ENCODE peak calls at places on chromosomes 13 and 19, in eight cellular contexts. R is cardiac muscle cell, P is heart right ventricle, B is neuronal stem cell, H is HAP-1, M is Karpas-422, W is left ventricle myocardium inferior, J is SK-N-SH. D is an unnamed sample. For H3K4me1, the result is how much of the 10 kb centered on the place peaks cover.

GRCh38 chr13:39196957-39197644 is 158.8 kb downstream of the NHLRC3 start:
- DNase-seq in R (no peak), P (no peak), B (no peak), H (no peak), M (no peak), W (no peak), J (no peak), D (no peak)

GRCh38 chr19:47542030-47542475 is 27.2 kb upstream of the NAPA start:
- DNase-seq in R (peak), P (no peak), B (no peak), H (no peak), M (no peak), W (no peak), J (peak), D (no peak)

GRCh38 chr19:2047449-2048103 is 3.5 kb downstream of the MKNK2 start:
- DNase-seq in R (no peak), P (peak), B (no peak), H (no peak), M (peak), W (no peak), J (no peak), D (no peak)

GRCh38 chr13:112686364-112686763 is 3.5 kb upstream of the ATP11A start:
- DNase-seq in R (no peak), P (no peak), B (no peak), H (no peak), M (no peak), W (no peak), J (no peak), D (no peak)

GRCh38 chr13:109673477-109673876 is 112.9 kb downstream of the IRS2 start:
- DNase-seq in R (no peak), P (no peak), B (no peak), H (no peak), M (no peak), W (no peak), J (no peak), D (no peak)

GRCh38 chr13:98214008-98214643 is 37.1 kb upstream of the RNF113B start:
- DNase-seq in R (peak), P (peak), B (no peak), H (no peak), M (no peak), W (no peak), J (no peak), D (no peak)

GRCh38 chr19:4980838-4981680 is 12.1 kb downstream of the KDM4B start:
- DNase-seq in R (no peak), P (no peak), B (no peak), H (peak), M (no peak), W (no peak), J (peak), D (no peak)

GRCh38 chr19:4386038-4386782 is 14.1 kb downstream of the SH3GL1 start:
- DNase-seq in R (no peak), P (no peak), B (no peak), H (no peak), M (no peak), W (no peak), J (no peak), D (no peak)

GRCh38 chr13:73364706-73365105 is 305.9 kb downstream of the KLF5 start:
- DNase-seq in R (no peak), P (no peak), B (no peak), H (no peak), M (no peak), W (no peak), J (no peak), D (no peak)

GRCh38 chr19:33064778-33065550 is at the start of gene RHPN2:
- DNase-seq in R (peak), P (peak), B (peak), H (peak), M (peak), W (peak), J (peak), D (peak)

GRCh38 chr19:53004242-53004641 is 9.5 kb upstream of the ERVV-1 start:
- DNase-seq in R (no peak), P (no peak), B (no peak), H (no peak), M (no peak), W (no peak), J (no peak), D (no peak)

GRCh38 chr19:56348289-56348877 is 33.7 kb upstream of the ZSCAN5A start:
- DNase-seq in R (peak), P (no peak), B (no peak), H (peak), M (peak), W (no peak), J (peak), D (peak)

GRCh38 chr13:33262554-33262953 is 23.0 kb downstream of the STARD13 start:
- DNase-seq in R (no peak), P (no peak), B (no peak), H (no peak), M (no peak), W (no peak), J (no peak), D (no peak)

GRCh38 chr13:79185580-79185979 is 220.5 kb downstream of the RBM26 start:
- DNase-seq in R (no peak), P (no peak), B (no peak), H (no peak), M (no peak), W (no peak), J (no peak), D (no peak)

GRCh38 chr19:7383284-7383683 is 34.5 kb downstream of the ARHGEF18 start:
- DNase-seq in R (no peak), P (no peak), B (no peak), H (no peak), M (no peak), W (no peak), J (no peak), D (no peak)

GRCh38 chr13:35630551-35631275 is 154.2 kb upstream of the MAB21L1 start:
- DNase-seq in R (peak), P (no peak), B (peak), H (peak), M (peak), W (no peak), J (peak), D (peak)

GRCh38 chr19:377801-378581 is 31.0 kb downstream of the C2CD4C start:
- DNase-seq in R (no peak), P (no peak), B (no peak), H (no peak), M (no peak), W (no peak), J (peak), D (no peak)

GRCh38 chr13:27053235-27053884 is 118.3 kb downstream of the USP12 start:
- DNase-seq in R (no peak), P (no peak), B (no peak), H (no peak), M (no peak), W (no peak), J (no peak), D (no peak)

GRCh38 chr19:6010107-6010506 is 32.2 kb upstream of the RANBP3 start:
- DNase-seq in R (no peak), P (no peak), B (no peak), H (no peak), M (no peak), W (no peak), J (no peak), D (no peak)

GRCh38 chr19:35110974-35111373 is 4.6 kb upstream of the FXYD3 start:
- DNase-seq in R (no peak), P (no peak), B (no peak), H (no peak), M (no peak), W (no peak), J (no peak), D (no peak)

GRCh38 chr13:106362637-106363036 is 172.8 kb downstream of the EFNB2 start:
- DNase-seq in R (no peak), P (no peak), B (no peak), H (no peak), M (no peak), W (no peak), J (peak), D (no peak)

GRCh38 chr19:17281391-17282304 is at the start of gene ANKLE1:
- DNase-seq in R (peak), P (peak), B (no peak), H (peak), M (peak), W (peak), J (peak), D (peak)

GRCh38 chr13:81394605-81395004 is 1053.7 kb upstream of the SPRY2 start:
- DNase-seq in R (no peak), P (no peak), B (no peak), H (no peak), M (no peak), W (no peak), J (no peak), D (no peak)

GRCh38 chr19:15463865-15464371 is 426 bp downstream of the RASAL3 start:
- DNase-seq in R (no peak), P (no peak), B (no peak), H (no peak), M (peak), W (no peak), J (no peak), D (peak)

GRCh38 chr13:110538632-110539031 is 22.9 kb downstream of the RAB20 start:
- DNase-seq in R (peak), P (peak), B (no peak), H (no peak), M (no peak), W (peak), J (no peak), D (no peak)

GRCh38 chr19:35075202-35076025 is 33.9 kb downstream of the HPN start:
- DNase-seq in R (no peak), P (no peak), B (no peak), H (no peak), M (peak), W (no peak), J (no peak), D (no peak)

GRCh38 chr13:34161829-34162544 is 344.0 kb downstream of the RFC3 start:
- DNase-seq in R (peak), P (no peak), B (no peak), H (peak), M (no peak), W (no peak), J (no peak), D (no peak)

GRCh38 chr13:98990701-98991100 is 12.8 kb upstream of the DOCK9 start:
- DNase-seq in R (no peak), P (no peak), B (no peak), H (no peak), M (no peak), W (no peak), J (no peak), D (no peak)

GRCh38 chr13:39556856-39557255 is 46.1 kb downstream of the LHFPL6 start:
- DNase-seq in R (no peak), P (no peak), B (no peak), H (no peak), M (no peak), W (no peak), J (no peak), D (no peak)

GRCh38 chr13:44758595-44759221 is 182.6 kb upstream of the TSC22D1 start:
- DNase-seq in R (peak), P (no peak), B (no peak), H (no peak), M (no peak), W (no peak), J (no peak), D (no peak)

GRCh38 chr19:47714339-47714738 is 1.1 kb downstream of the EHD2 start:
- DNase-seq in R (no peak), P (no peak), B (no peak), H (no peak), M (no peak), W (no peak), J (no peak), D (no peak)

GRCh38 chr19:56994251-56995017 is 125.4 kb upstream of the USP29 start:
- DNase-seq in R (no peak), P (no peak), B (no peak), H (no peak), M (no peak), W (no peak), J (no peak), D (no peak)

GRCh38 chr19:36030264-36031148 is 2.2 kb downstream of the CLIP3 start:
- DNase-seq in R (peak), P (no peak), B (no peak), H (no peak), M (no peak), W (no peak), J (peak), D (no peak)

GRCh38 chr19:38634757-38635482 is 12.5 kb upstream of the ACTN4 start:
- DNase-seq in R (peak), P (peak), B (peak), H (peak), M (peak), W (peak), J (peak), D (peak)

GRCh38 chr19:33660426-33661160 is 38.8 kb downstream of the CHST8 start:
- DNase-seq in R (no peak), P (no peak), B (no peak), H (no peak), M (no peak), W (no peak), J (no peak), D (no peak)

GRCh38 chr13:78960881-78961280 is 301.9 kb upstream of the OBI1 start:
- DNase-seq in R (no peak), P (no peak), B (no peak), H (no peak), M (no peak), W (no peak), J (no peak), D (no peak)

GRCh38 chr19:37930416-37930815 is 23.4 kb downstream of the SIPA1L3 start:
- DNase-seq in R (peak), P (no peak), B (no peak), H (no peak), M (no peak), W (no peak), J (no peak), D (no peak)

GRCh38 chr13:92012787-92013186 is 614.4 kb downstream of the GPC5 start:
- DNase-seq in R (no peak), P (no peak), B (no peak), H (no peak), M (no peak), W (no peak), J (no peak), D (no peak)

DNA sequence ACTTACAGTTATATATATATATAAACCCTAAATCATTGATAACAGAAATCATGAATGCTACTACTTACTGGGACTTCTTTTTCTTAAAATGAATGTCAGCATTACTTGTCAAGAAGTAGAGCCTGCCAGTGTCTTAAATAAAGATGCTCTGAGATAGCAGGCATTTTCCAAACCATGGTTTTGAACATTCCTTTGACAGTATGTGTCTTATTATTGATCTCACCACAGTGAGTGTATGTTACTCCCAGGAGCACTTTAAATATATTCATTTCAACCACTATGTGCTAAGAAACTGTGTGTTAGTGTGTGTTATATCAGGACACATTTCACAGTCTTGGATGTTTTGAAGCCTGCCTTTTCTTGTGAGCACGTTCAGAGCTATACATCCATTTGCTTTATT is 28.2 kb downstream of the TNFRSF19 start:
- DNase-seq in R (no peak), P (no peak), B (no peak), H (no peak), M (no peak), W (no peak), J (no peak), D (no peak)
- H3K4me1 ChIP-seq in R (under half), P (under half), B (under half), H (under half), M (under half), W (under half), J (under half), D (under half)

DNA sequence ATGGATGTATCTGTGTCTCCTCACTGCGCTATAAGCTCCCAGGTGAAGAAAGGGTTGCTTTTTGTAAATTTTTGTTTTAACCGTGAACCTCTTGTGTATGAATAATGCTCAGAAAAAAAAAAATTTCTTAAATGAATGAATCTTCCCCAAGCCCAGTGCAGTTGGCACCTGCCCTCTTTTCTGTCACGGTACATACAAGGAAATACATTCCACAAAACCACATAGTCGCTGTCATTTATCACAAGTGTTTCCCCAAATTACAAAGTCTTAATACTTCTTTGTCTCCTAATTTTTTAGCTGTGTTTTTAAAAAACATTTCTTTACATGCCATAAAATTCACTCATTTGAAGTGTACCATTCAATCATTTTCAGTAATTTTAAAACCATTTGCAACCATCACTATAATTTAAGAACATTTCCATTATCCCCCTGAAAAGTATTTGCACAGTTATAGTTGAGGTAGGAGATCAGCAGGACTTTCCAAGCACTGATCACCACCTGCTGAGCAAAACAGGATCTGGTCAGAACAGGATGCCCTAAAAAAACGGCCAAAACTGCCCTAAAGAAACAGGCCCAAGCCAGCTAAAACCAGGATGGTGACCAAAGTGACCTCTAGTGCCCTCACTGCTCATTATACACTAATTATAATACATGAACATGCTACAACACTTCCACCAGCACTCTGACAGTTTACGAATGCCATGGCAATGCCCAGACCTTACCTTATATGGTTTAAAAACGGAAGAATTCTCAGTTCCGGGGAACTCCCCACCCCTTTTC is 1.2 kb upstream of the TEX30 start:
- DNase-seq in R (no peak), P (no peak), B (no peak), H (no peak), M (no peak), W (no peak), J (no peak), D (peak)
- H3K4me1 ChIP-seq in R (under half), P (under half), B (under half), H (under half), M (under half), W (under half), J (under half), D (under half)

GRCh38 chr13:30307966-30308290 is 577 bp upstream of the KATNAL1 start:
- DNase-seq in R (no peak), P (no peak), B (no peak), H (no peak), M (peak), W (no peak), J (no peak), D (peak)

GRCh38 chr13:30307194-30307965 is at the start of gene KATNAL1:
- DNase-seq in R (peak), P (peak), B (peak), H (peak), M (peak), W (peak), J (peak), D (peak)

GRCh38 chr13:30305456-30305855 is 1.9 kb downstream of the KATNAL1 start:
- DNase-seq in R (no peak), P (no peak), B (no peak), H (no peak), M (peak), W (no peak), J (no peak), D (peak)

GRCh38 chr13:30306762-30307193 is 573 bp downstream of the KATNAL1 start:
- DNase-seq in R (peak), P (peak), B (peak), H (peak), M (peak), W (peak), J (peak), D (peak)

GRCh38 chr13:30308548-30308947 is 1.2 kb upstream of the KATNAL1 start:
- DNase-seq in R (peak), P (no peak), B (no peak), H (no peak), M (no peak), W (no peak), J (no peak), D (peak)
- H3K4me1 ChIP-seq in R (under half), P (under half), B (under half), H (under half), M (half or more), W (half or more), J (under half), D (half or more)

DNA sequence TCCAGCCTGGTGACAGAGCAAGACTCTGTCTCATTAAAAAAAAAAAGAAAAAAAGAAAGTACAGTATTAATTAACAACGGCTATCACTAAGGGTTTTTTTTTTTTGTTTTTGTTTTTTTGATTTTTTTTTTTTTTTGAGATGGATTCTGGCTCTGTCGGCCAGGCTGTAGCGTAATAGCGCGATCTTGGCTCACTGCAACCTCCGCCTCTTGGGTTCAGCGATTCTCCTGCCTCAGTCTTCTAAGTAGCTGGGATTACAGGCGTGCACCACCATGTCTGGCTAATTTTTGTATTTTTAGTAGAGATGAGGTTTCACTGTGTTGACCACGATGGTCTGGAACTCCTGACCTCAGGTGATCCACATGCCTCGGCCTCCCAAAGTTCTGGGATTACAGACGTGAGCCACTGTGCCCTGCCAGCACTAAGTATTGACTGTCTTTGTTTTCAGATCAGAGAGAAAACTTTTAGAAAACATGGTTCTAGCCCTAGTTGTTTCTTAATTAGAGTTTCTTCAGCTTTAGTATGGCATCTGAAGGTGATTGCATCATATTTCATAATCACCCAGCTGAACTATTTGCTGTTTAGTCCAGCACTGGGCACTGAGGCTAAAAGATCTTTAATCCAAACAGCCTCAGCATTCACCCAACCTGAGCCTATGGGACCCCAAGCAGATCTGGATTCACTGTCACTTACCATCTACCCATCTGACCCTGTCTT is 2.7 kb upstream of the GATAD2A start:
- DNase-seq in R (peak), P (no peak), B (no peak), H (no peak), M (no peak), W (no peak), J (no peak), D (no peak)
- H3K4me1 ChIP-seq in R (under half), P (under half), B (under half), H (under half), M (under half), W (half or more), J (under half), D (under half)

GRCh38 chr13:40565282-40566148 is 100.9 kb downstream of the FOXO1 start:
- DNase-seq in R (no peak), P (no peak), B (no peak), H (no peak), M (no peak), W (no peak), J (no peak), D (no peak)

GRCh38 chr13:40568672-40569350 is 97.6 kb downstream of the FOXO1 start:
- DNase-seq in R (peak), P (no peak), B (no peak), H (no peak), M (no peak), W (no peak), J (no peak), D (no peak)

GRCh38 chr13:40570930-40571329 is 95.5 kb downstream of the FOXO1 start:
- DNase-seq in R (no peak), P (no peak), B (no peak), H (no peak), M (no peak), W (no peak), J (no peak), D (no peak)

GRCh38 chr13:40566811-40567210 is 99.6 kb downstream of the FOXO1 start:
- DNase-seq in R (no peak), P (no peak), B (no peak), H (no peak), M (no peak), W (no peak), J (no peak), D (no peak)

GRCh38 chr13:40568246-40568645 is 98.2 kb downstream of the FOXO1 start:
- DNase-seq in R (no peak), P (no peak), B (no peak), H (no peak), M (no peak), W (no peak), J (no peak), D (no peak)
- H3K4me1 ChIP-seq in R (under half), P (under half), B (under half), H (under half), M (half or more), W (half or more), J (under half), D (half or more)